ENCODE peak calls at places on chromosomes 6 and 20, in nine cellular contexts. T is heart left ventricle; B is OCI-LY7; W is fibroblast of lung; X is PC-9; L is heart right ventricle; D is spleen; F is naive thymus-derived CD4-positive, alpha-beta T cell; Q is thyroid gland. S is an unnamed sample.

GRCh38 chr6:49151461-49151860 is 311.6 kb downstream of the MMUT start:
- DNase-seq in T (no peak), B (no peak), W (no peak), X (no peak), L (no peak), D (no peak), F (no peak), Q (no peak), S (no peak)

GRCh38 chr20:14148042-14148441 is 152.7 kb downstream of the MACROD2 start:
- DNase-seq in T (no peak), B (no peak), W (peak; percentile 64), X (no peak), L (no peak), D (no peak), F (no peak), Q (no peak), S (no peak)

GRCh38 chr20:12068146-12068545 is 150.5 kb downstream of the BTBD3 start:
- DNase-seq in T (no peak), B (no peak), W (peak; percentile 40), X (no peak), L (no peak), D (no peak), F (no peak), Q (no peak), S (no peak)

GRCh38 chr6:13695217-13695616 is 16.4 kb downstream of the RANBP9 start:
- DNase-seq in T (no peak), B (no peak), W (peak; percentile 49), X (no peak), L (no peak), D (no peak), F (no peak), Q (no peak), S (no peak)

GRCh38 chr6:56096454-56096853 is 150.9 kb downstream of the COL21A1 start:
- DNase-seq in T (no peak), B (no peak), W (peak; percentile 41), X (no peak), L (no peak), D (no peak), F (no peak), Q (no peak), S (no peak)

GRCh38 chr6:146635174-146635573 is 36.4 kb downstream of the ADGB start:
- DNase-seq in T (no peak), B (no peak), W (no peak), X (no peak), L (no peak), D (no peak), F (no peak), Q (no peak), S (no peak)

GRCh38 chr6:156719720-156720563 is 57.2 kb upstream of the ARID1B start:
- DNase-seq in T (peak; percentile 95), B (peak; percentile 64), W (peak; percentile 90), X (peak; percentile 83), L (peak; percentile 93), D (peak; percentile 97), F (peak; percentile 75), Q (peak; percentile 99), S (peak; percentile 93)

GRCh38 chr20:20812141-20812540 is 99.7 kb upstream of the RALGAPA2 start:
- DNase-seq in T (no peak), B (no peak), W (no peak), X (no peak), L (no peak), D (no peak), F (no peak), Q (no peak), S (no peak)

GRCh38 chr6:53984163-53984562 is 127.1 kb upstream of the MLIP start:
- DNase-seq in T (no peak), B (no peak), W (peak; percentile 99), X (peak; percentile 69), L (no peak), D (no peak), F (no peak), Q (no peak), S (peak; percentile 76)

GRCh38 chr20:3616250-3616649 is 46.9 kb downstream of the GFRA4 start:
- DNase-seq in T (peak; percentile 9), B (no peak), W (peak; percentile 69), X (no peak), L (peak; percentile 29), D (no peak), F (no peak), Q (peak; percentile 97), S (peak; percentile 17)

GRCh38 chr20:63254237-63254535 is at the start of gene NKAIN4:
- DNase-seq in T (no peak), B (no peak), W (no peak), X (no peak), L (no peak), D (no peak), F (no peak), Q (no peak), S (no peak)

GRCh38 chr20:63835031-63835858 is 4.2 kb upstream of the ZBTB46 start:
- DNase-seq in T (peak; percentile 92), B (no peak), W (peak; percentile 98), X (peak; percentile 95), L (peak; percentile 92), D (peak; percentile 90), F (no peak), Q (peak; percentile 99), S (peak; percentile 100)

GRCh38 chr20:58417418-58417817 is 28.4 kb downstream of the VAPB start:
- DNase-seq in T (no peak), B (no peak), W (no peak), X (no peak), L (no peak), D (no peak), F (no peak), Q (no peak), S (no peak)

GRCh38 chr6:24574809-24575208 is 71.2 kb downstream of the KIAA0319 start:
- DNase-seq in T (no peak), B (peak; percentile 77), W (no peak), X (no peak), L (no peak), D (no peak), F (no peak), Q (no peak), S (no peak)

GRCh38 chr6:17178754-17179153 is 76.9 kb downstream of the STMND1 start:
- DNase-seq in T (no peak), B (no peak), W (no peak), X (no peak), L (no peak), D (no peak), F (no peak), Q (peak; percentile 14), S (no peak)

GRCh38 chr20:50790651-50791277 is 4.1 kb upstream of the BCAS4 start:
- DNase-seq in T (peak; percentile 89), B (peak; percentile 91), W (peak; percentile 85), X (peak; percentile 86), L (peak; percentile 86), D (peak; percentile 95), F (peak; percentile 65), Q (peak; percentile 93), S (peak; percentile 98)

GRCh38 chr6:141451508-141452353 is 681.0 kb upstream of the GJE1 start:
- DNase-seq in T (no peak), B (no peak), W (peak; percentile 87), X (no peak), L (no peak), D (no peak), F (no peak), Q (peak; percentile 10), S (peak; percentile 57)

GRCh38 chr6:18388252-18388651 is 1.1 kb downstream of the RNF144B start:
- DNase-seq in T (no peak), B (peak; percentile 34), W (no peak), X (peak; percentile 40), L (no peak), D (no peak), F (no peak), Q (no peak), S (no peak)
- H3K4me3 ChIP-seq in T (peak overlapping the region; percentile 66), B (peak overlapping the region; percentile 98), W (peak overlapping the region; percentile 80), X (peak overlapping the region; percentile 80), L (peak overlapping the region; percentile 88), D (peak overlapping the region; percentile 57), F (peak overlapping the region; percentile 70), Q (peak overlapping the region; percentile 53), S (peak overlapping the region; percentile 82)

DNA sequence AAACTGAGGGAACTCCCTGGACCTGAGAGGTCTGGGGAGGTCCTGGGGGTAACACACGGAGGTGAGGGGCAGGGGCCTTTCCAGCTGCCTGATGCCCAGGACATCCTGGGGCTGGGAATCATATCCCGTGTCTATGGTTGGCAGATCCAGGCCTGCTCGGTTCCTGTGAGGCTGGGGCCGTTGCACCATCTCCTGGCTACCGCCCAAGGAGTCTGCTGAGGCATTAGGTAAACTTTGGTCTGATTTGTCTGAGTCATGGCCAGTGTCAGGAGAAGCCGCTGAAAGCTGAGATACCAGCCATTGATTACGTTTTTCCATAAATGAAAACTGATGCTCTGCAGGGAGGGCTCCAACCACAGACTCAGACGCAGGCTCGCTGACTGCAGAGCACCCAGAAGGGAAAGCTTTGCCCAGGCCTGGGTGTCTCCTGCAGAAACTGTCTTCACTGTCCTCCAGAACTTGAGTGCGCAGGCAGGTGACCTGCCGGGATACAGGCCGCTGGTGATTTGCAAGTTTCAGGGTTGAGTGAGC is 14.2 kb downstream of the TRAF3IP2 start:
- DNase-seq in T (peak; percentile 44), B (no peak), W (peak; percentile 98), X (peak; percentile 97), L (no peak), D (no peak), F (no peak), Q (peak; percentile 64), S (peak; percentile 96)
- H3K27ac ChIP-seq in T (no peak overlapping the region), B (no peak overlapping the region), W (peak overlapping the region; percentile 98), X (peak overlapping the region; percentile 96), L (peak overlapping the region; percentile 29), D (no peak overlapping the region), F (no peak overlapping the region), Q (peak overlapping the region; percentile 58), S (peak overlapping the region; percentile 93)

DNA sequence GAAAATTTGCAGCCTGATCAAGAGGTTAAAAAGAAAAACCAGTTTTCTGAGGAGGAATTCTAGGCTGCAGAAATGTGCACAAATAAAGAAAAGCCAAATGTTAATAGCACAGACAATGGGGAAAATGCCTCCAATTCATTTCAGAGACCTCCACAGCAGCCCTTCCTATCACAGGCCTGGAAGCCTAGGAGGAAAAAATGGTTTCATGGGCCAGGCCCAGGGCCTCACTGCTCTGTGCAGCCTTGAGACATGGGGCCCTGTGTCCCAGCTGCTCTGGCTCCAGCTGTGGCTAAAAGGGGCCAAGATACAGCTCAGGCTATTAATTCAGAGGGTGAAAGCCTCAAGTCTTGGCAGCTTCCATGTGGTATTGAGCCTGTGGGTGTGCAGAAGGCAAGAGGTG is 18.9 kb downstream of the AHI1 start:
- DNase-seq in T (no peak), B (no peak), W (no peak), X (no peak), L (no peak), D (no peak), F (no peak), Q (no peak), S (no peak)
- H3K9me3 ChIP-seq in T (peaks cover 8% of the 10 kb centered on the region), B (peaks cover 45% of the 10 kb centered on the region), W (peaks cover 2% of the 10 kb centered on the region), X (peaks cover 30% of the 10 kb centered on the region), L (peaks cover 35% of the 10 kb centered on the region), D (peaks cover 53% of the 10 kb centered on the region), F (peaks cover 4% of the 10 kb centered on the region), Q (no peaks in the 10 kb centered on the region), S (no peaks in the 10 kb centered on the region)

DNA sequence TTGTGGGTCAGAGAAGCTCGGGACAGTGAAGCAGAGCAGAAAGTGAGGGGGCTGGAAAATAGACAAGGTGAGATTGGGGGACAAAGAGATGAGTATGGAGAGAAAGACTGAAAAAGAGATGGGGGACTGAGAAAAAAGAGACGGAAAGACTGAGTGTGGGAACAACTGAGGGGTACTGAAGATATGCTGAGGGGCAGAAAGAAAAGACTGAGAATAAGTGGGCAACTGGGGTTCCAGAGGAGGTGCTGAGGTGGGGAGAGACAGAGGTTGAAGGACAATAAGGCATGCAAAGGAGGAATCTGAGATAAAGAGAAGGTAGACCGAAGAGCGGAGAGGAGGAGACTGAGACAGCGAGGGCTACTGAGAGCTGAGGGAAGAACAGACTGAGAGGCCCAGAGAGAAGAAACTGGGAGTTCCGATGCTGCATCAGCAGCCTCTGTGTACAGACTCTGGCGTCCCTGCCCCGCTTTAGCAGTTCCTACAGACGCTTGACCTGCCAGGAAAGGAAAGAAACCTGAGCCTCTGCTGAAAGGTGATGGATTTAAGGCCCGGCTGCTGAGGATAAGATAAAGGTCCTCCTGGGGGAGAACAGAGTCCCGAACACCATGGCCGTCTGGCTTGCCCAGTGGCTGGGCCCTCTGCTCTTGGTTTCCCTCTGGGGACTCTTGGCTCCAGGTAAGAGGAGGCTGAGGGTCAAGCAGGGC is at the start of gene PRSS16:
- DNase-seq in T (no peak), B (no peak), W (no peak), X (no peak), L (no peak), D (no peak), F (no peak), Q (no peak), S (peak; percentile 30)
- H3K4me3 ChIP-seq in T (no peak within 1 kb of the TSS), B (no peak within 1 kb of the TSS), W (no peak within 1 kb of the TSS), X (no peak within 1 kb of the TSS), L (no peak within 1 kb of the TSS), D (no peak within 1 kb of the TSS), F (no peak within 1 kb of the TSS), Q (no peak within 1 kb of the TSS), S (no peak within 1 kb of the TSS)

S was measured in osteoblast.